ENCODE peak calls at places on chromosome 1, in four cellular contexts. T, U, L and A are unnamed samples.
A peak's percentile ranks its signal among the peaks of the same experiment; 100 is the strongest.

GRCh38 chr1:21437341-21437640 is 2.6 kb upstream of the NBPF3 start:
- DNase-seq in T (no peak), U (no peak), L (no peak), A (no peak)

GRCh38 chr1:12615916-12616708 is 1.9 kb downstream of the DHRS3 start:
- DNase-seq in L (peak; percentile 82), T (peak; percentile 36), U (no peak), A (peak; percentile 73)

GRCh38 chr1:236280438-236281285 is 1.1 kb downstream of the ERO1B start:
- DNase-seq in T (no peak), L (peak; percentile 9), U (no peak), A (no peak)

GRCh38 chr1:94801919-94802546 is 18.1 kb upstream of the SLC44A3 start:
- DNase-seq in L (peak; percentile 49), U (no peak), T (no peak), A (no peak)

GRCh38 chr1:201013991-201014815 is 9.3 kb downstream of the KIF21B start:
- DNase-seq in L (no peak), T (no peak), U (no peak), A (no peak)

GRCh38 chr1:24558455-24558854 is 2.6 kb downstream of the NCMAP start:
- DNase-seq in U (no peak), T (no peak), L (no peak), A (no peak)

GRCh38 chr1:111656093-111657017 is 36.8 kb downstream of the RAP1A start:
- DNase-seq in L (peak; percentile 39), U (peak; percentile 5), T (peak; percentile 29), A (peak; percentile 8)

GRCh38 chr1:96962807-96963206 is 241.2 kb downstream of the PTBP2 start:
- DNase-seq in L (no peak), T (no peak), U (peak; percentile 9), A (no peak)

GRCh38 chr1:21655259-21655658 is 13.9 kb downstream of the RAP1GAP start:
- DNase-seq in U (no peak), T (no peak), L (no peak), A (no peak)

GRCh38 chr1:109927908-109928307 is 17.3 kb downstream of the CSF1 start:
- DNase-seq in U (peak; percentile 35), T (no peak), L (no peak), A (peak; percentile 83)

GRCh38 chr1:211643324-211644212 is 31.9 kb downstream of the NEK2 start:
- DNase-seq in L (no peak), T (peak; percentile 22), U (no peak), A (peak; percentile 94)

GRCh38 chr1:33529957-33530356 is 57.5 kb downstream of the ZSCAN20 start:
- DNase-seq in T (no peak), U (no peak), L (no peak), A (no peak)

GRCh38 chr1:155071701-155072100 is 6.9 kb upstream of the EFNA3 start:
- DNase-seq in U (no peak), T (no peak), L (no peak), A (no peak)

GRCh38 chr1:100785399-100786082 is 66.0 kb downstream of the VCAM1 start:
- DNase-seq in U (no peak), T (no peak), L (peak; percentile 45), A (peak; percentile 42)

GRCh38 chr1:111600295-111600694 is 19.3 kb upstream of the RAP1A start:
- DNase-seq in U (no peak), L (no peak), T (no peak), A (no peak)

GRCh38 chr1:26378088-26378878 is 5.7 kb upstream of the ZNF683 start:
- DNase-seq in T (no peak), U (peak; percentile 77), L (peak; percentile 79), A (peak; percentile 91)

GRCh38 chr1:228375578-228376261 is 30.9 kb downstream of the TRIM11 start:
- DNase-seq in U (no peak), L (no peak), T (no peak), A (no peak)

GRCh38 chr1:77825356-77825709 is 45.9 kb downstream of the MIGA1 start:
- DNase-seq in U (peak; percentile 55), T (peak; percentile 6), L (no peak), A (no peak)

GRCh38 chr1:156225677-156226014 is 12.8 kb downstream of the PMF1 start:
- DNase-seq in T (no peak), U (no peak), L (no peak), A (no peak)

GRCh38 chr1:214747050-214747615 is 144.1 kb downstream of the CENPF start:
- DNase-seq in L (no peak), T (no peak), U (no peak), A (no peak)

GRCh38 chr1:216910081-216910840 is 187.0 kb upstream of the ESRRG start:
- DNase-seq in L (no peak), T (no peak), U (no peak), A (no peak)

GRCh38 chr1:226987179-226987536 is 47.1 kb downstream of the COQ8A start:
- DNase-seq in T (no peak), U (no peak), L (no peak), A (no peak)

GRCh38 chr1:18282851-18283600 is 175.4 kb downstream of the IGSF21 start:
- DNase-seq in U (no peak), T (no peak), L (no peak), A (no peak)

GRCh38 chr1:52281518-52281917 is 84.5 kb downstream of the CC2D1B start:
- DNase-seq in T (no peak), U (no peak), L (peak; percentile 11), A (no peak)

GRCh38 chr1:96387785-96388184 is 333.8 kb upstream of the PTBP2 start:
- DNase-seq in U (no peak), T (no peak), L (no peak), A (peak; percentile 6)

GRCh38 chr1:10699470-10699835 is 97.0 kb downstream of the CASZ1 start:
- DNase-seq in L (no peak), U (no peak), T (no peak), A (no peak)

GRCh38 chr1:56374026-56374974 is 205.1 kb downstream of the PLPP3 start:
- DNase-seq in L (peak; percentile 15), T (no peak), U (no peak), A (peak; percentile 74)

GRCh38 chr1:202242080-202242419 is 48.5 kb downstream of the LGR6 start:
- DNase-seq in L (no peak), T (no peak), U (no peak), A (no peak)

GRCh38 chr1:51236548-51237312 is 657 bp downstream of the RNF11 start:
- DNase-seq in T (peak; percentile 38), U (no peak), L (peak; percentile 38), A (peak; percentile 36)

GRCh38 chr1:31238986-31239613 is 587 bp downstream of the NKAIN1 start:
- DNase-seq in U (no peak), T (peak; percentile 22), L (peak; percentile 39), A (peak; percentile 51)

GRCh38 chr1:228072658-228073043 is 9.9 kb upstream of the ARF1 start:
- DNase-seq in T (no peak), U (no peak), L (no peak), A (no peak)